ENCODE peak calls at places on chromosomes 1 and 21, in seven cellular contexts. One of them, this sample, is unnamed.

GRCh38 chr1:179183857-179184256 is 45.6 kb downstream of the ABL2 start:
- DNase-seq in activated T-cell treated with anti-CD3 and anti-CD28 coated beads, Interleukin-2, amount 50 U/mL, for 72 hours: no peak
- DNase-seq in left lobe of liver: no peak
- DNase-seq in GM12864: no peak
- DNase-seq in HepG2: no peak
- DNase-seq in cardiac muscle cell: no peak
- DNase-seq in amniotic stem cell: no peak
- DNase-seq in this sample: no peak

GRCh38 chr1:29437946-29438345 is 201.6 kb downstream of the PTPRU start:
- DNase-seq in activated T-cell treated with anti-CD3 and anti-CD28 coated beads, Interleukin-2, amount 50 U/mL, for 72 hours: no peak
- DNase-seq in left lobe of liver: no peak
- DNase-seq in GM12864: no peak
- DNase-seq in HepG2: no peak
- DNase-seq in cardiac muscle cell: no peak
- DNase-seq in amniotic stem cell: no peak
- DNase-seq in this sample: no peak

GRCh38 chr1:245765241-245766000 is 610.6 kb downstream of the KIF26B start:
- DNase-seq in activated T-cell treated with anti-CD3 and anti-CD28 coated beads, Interleukin-2, amount 50 U/mL, for 72 hours: no peak
- DNase-seq in left lobe of liver: no peak
- DNase-seq in GM12864: no peak
- DNase-seq in HepG2: peak
- DNase-seq in cardiac muscle cell: peak
- DNase-seq in amniotic stem cell: peak
- DNase-seq in this sample: no peak

GRCh38 chr1:1080122-1080753 is 6.1 kb upstream of the RNF223 start:
- DNase-seq in activated T-cell treated with anti-CD3 and anti-CD28 coated beads, Interleukin-2, amount 50 U/mL, for 72 hours: no peak
- DNase-seq in left lobe of liver: peak
- DNase-seq in GM12864: no peak
- DNase-seq in HepG2: peak
- DNase-seq in cardiac muscle cell: peak
- DNase-seq in amniotic stem cell: no peak
- DNase-seq in this sample: peak

GRCh38 chr21:29540289-29540688 is 241.6 kb downstream of the BACH1 start:
- DNase-seq in activated T-cell treated with anti-CD3 and anti-CD28 coated beads, Interleukin-2, amount 50 U/mL, for 72 hours: no peak
- DNase-seq in left lobe of liver: no peak
- DNase-seq in GM12864: no peak
- DNase-seq in HepG2: no peak
- DNase-seq in cardiac muscle cell: no peak
- DNase-seq in amniotic stem cell: no peak
- DNase-seq in this sample: no peak

GRCh38 chr1:107196973-107197562 is 56.2 kb downstream of the NTNG1 start:
- DNase-seq in activated T-cell treated with anti-CD3 and anti-CD28 coated beads, Interleukin-2, amount 50 U/mL, for 72 hours: peak
- DNase-seq in left lobe of liver: no peak
- DNase-seq in GM12864: peak
- DNase-seq in HepG2: peak
- DNase-seq in cardiac muscle cell: peak
- DNase-seq in amniotic stem cell: no peak
- DNase-seq in this sample: no peak

GRCh38 chr21:34544032-34544496 is 32.1 kb upstream of the KCNE1 start:
- DNase-seq in activated T-cell treated with anti-CD3 and anti-CD28 coated beads, Interleukin-2, amount 50 U/mL, for 72 hours: peak
- DNase-seq in left lobe of liver: peak
- DNase-seq in GM12864: peak
- DNase-seq in HepG2: peak
- DNase-seq in cardiac muscle cell: peak
- DNase-seq in amniotic stem cell: peak
- DNase-seq in this sample: peak

GRCh38 chr1:192552619-192553225 is 22.9 kb upstream of the RGS1 start:
- DNase-seq in activated T-cell treated with anti-CD3 and anti-CD28 coated beads, Interleukin-2, amount 50 U/mL, for 72 hours: no peak
- DNase-seq in left lobe of liver: no peak
- DNase-seq in GM12864: no peak
- DNase-seq in HepG2: no peak
- DNase-seq in cardiac muscle cell: no peak
- DNase-seq in amniotic stem cell: no peak
- DNase-seq in this sample: peak

GRCh38 chr1:156601892-156602291 is 613 bp upstream of the GPATCH4 start:
- DNase-seq in activated T-cell treated with anti-CD3 and anti-CD28 coated beads, Interleukin-2, amount 50 U/mL, for 72 hours: no peak
- DNase-seq in left lobe of liver: no peak
- DNase-seq in GM12864: no peak
- DNase-seq in HepG2: no peak
- DNase-seq in cardiac muscle cell: no peak
- DNase-seq in amniotic stem cell: no peak
- DNase-seq in this sample: no peak

GRCh38 chr1:90970208-90970607 is 51.6 kb downstream of the ZNF644 start:
- DNase-seq in activated T-cell treated with anti-CD3 and anti-CD28 coated beads, Interleukin-2, amount 50 U/mL, for 72 hours: no peak
- DNase-seq in left lobe of liver: no peak
- DNase-seq in GM12864: no peak
- DNase-seq in HepG2: no peak
- DNase-seq in cardiac muscle cell: peak
- DNase-seq in amniotic stem cell: no peak
- DNase-seq in this sample: no peak

GRCh38 chr1:39354572-39354971 is 136.9 kb upstream of the BMP8A start:
- DNase-seq in activated T-cell treated with anti-CD3 and anti-CD28 coated beads, Interleukin-2, amount 50 U/mL, for 72 hours: no peak
- DNase-seq in left lobe of liver: no peak
- DNase-seq in GM12864: no peak
- DNase-seq in HepG2: no peak
- DNase-seq in cardiac muscle cell: no peak
- DNase-seq in amniotic stem cell: no peak
- DNase-seq in this sample: no peak

GRCh38 chr1:170586942-170587593 is 55.1 kb downstream of the GORAB start:
- DNase-seq in activated T-cell treated with anti-CD3 and anti-CD28 coated beads, Interleukin-2, amount 50 U/mL, for 72 hours: no peak
- DNase-seq in left lobe of liver: no peak
- DNase-seq in GM12864: no peak
- DNase-seq in HepG2: no peak
- DNase-seq in cardiac muscle cell: peak
- DNase-seq in amniotic stem cell: no peak
- DNase-seq in this sample: no peak

GRCh38 chr1:154212083-154212482 is 6.0 kb upstream of the CFAP141 start:
- DNase-seq in activated T-cell treated with anti-CD3 and anti-CD28 coated beads, Interleukin-2, amount 50 U/mL, for 72 hours: no peak
- DNase-seq in left lobe of liver: no peak
- DNase-seq in GM12864: no peak
- DNase-seq in HepG2: no peak
- DNase-seq in cardiac muscle cell: no peak
- DNase-seq in amniotic stem cell: no peak
- DNase-seq in this sample: no peak

GRCh38 chr1:166947398-166948043 is 27.8 kb downstream of the ILDR2 start:
- DNase-seq in activated T-cell treated with anti-CD3 and anti-CD28 coated beads, Interleukin-2, amount 50 U/mL, for 72 hours: peak
- DNase-seq in left lobe of liver: no peak
- DNase-seq in GM12864: no peak
- DNase-seq in HepG2: no peak
- DNase-seq in cardiac muscle cell: peak
- DNase-seq in amniotic stem cell: peak
- DNase-seq in this sample: peak

GRCh38 chr21:25903599-25903998 is 168.8 kb downstream of the GABPA start:
- DNase-seq in activated T-cell treated with anti-CD3 and anti-CD28 coated beads, Interleukin-2, amount 50 U/mL, for 72 hours: no peak
- DNase-seq in left lobe of liver: no peak
- DNase-seq in GM12864: no peak
- DNase-seq in HepG2: no peak
- DNase-seq in cardiac muscle cell: no peak
- DNase-seq in amniotic stem cell: no peak
- DNase-seq in this sample: peak

GRCh38 chr1:182615468-182616129 is 11.4 kb upstream of the RGS16 start:
- DNase-seq in activated T-cell treated with anti-CD3 and anti-CD28 coated beads, Interleukin-2, amount 50 U/mL, for 72 hours: peak
- DNase-seq in left lobe of liver: no peak
- DNase-seq in GM12864: no peak
- DNase-seq in HepG2: no peak
- DNase-seq in cardiac muscle cell: peak
- DNase-seq in amniotic stem cell: no peak
- DNase-seq in this sample: peak

GRCh38 chr1:8822383-8823294 is 5.2 kb upstream of the RERE start:
- DNase-seq in activated T-cell treated with anti-CD3 and anti-CD28 coated beads, Interleukin-2, amount 50 U/mL, for 72 hours: no peak
- DNase-seq in left lobe of liver: peak
- DNase-seq in GM12864: no peak
- DNase-seq in HepG2: peak
- DNase-seq in cardiac muscle cell: peak
- DNase-seq in amniotic stem cell: no peak
- DNase-seq in this sample: no peak

GRCh38 chr1:109193653-109194590 is 19.8 kb upstream of the SARS1 start:
- DNase-seq in activated T-cell treated with anti-CD3 and anti-CD28 coated beads, Interleukin-2, amount 50 U/mL, for 72 hours: peak
- DNase-seq in left lobe of liver: peak
- DNase-seq in GM12864: peak
- DNase-seq in HepG2: no peak
- DNase-seq in cardiac muscle cell: peak
- DNase-seq in amniotic stem cell: no peak
- DNase-seq in this sample: peak

GRCh38 chr21:30612132-30612531 is 1.6 kb downstream of the KRTAP6-1 start:
- DNase-seq in activated T-cell treated with anti-CD3 and anti-CD28 coated beads, Interleukin-2, amount 50 U/mL, for 72 hours: no peak
- DNase-seq in left lobe of liver: no peak
- DNase-seq in GM12864: no peak
- DNase-seq in HepG2: no peak
- DNase-seq in cardiac muscle cell: no peak
- DNase-seq in amniotic stem cell: no peak
- DNase-seq in this sample: no peak

GRCh38 chr1:5764464-5764863 is 227.8 kb downstream of the NPHP4 start:
- DNase-seq in activated T-cell treated with anti-CD3 and anti-CD28 coated beads, Interleukin-2, amount 50 U/mL, for 72 hours: no peak
- DNase-seq in left lobe of liver: no peak
- DNase-seq in GM12864: no peak
- DNase-seq in HepG2: no peak
- DNase-seq in cardiac muscle cell: no peak
- DNase-seq in amniotic stem cell: no peak
- DNase-seq in this sample: no peak

GRCh38 chr1:65946376-65946775 is 153.7 kb downstream of the PDE4B start:
- DNase-seq in activated T-cell treated with anti-CD3 and anti-CD28 coated beads, Interleukin-2, amount 50 U/mL, for 72 hours: no peak
- DNase-seq in left lobe of liver: no peak
- DNase-seq in GM12864: no peak
- DNase-seq in HepG2: no peak
- DNase-seq in cardiac muscle cell: no peak
- DNase-seq in amniotic stem cell: no peak
- DNase-seq in this sample: no peak

GRCh38 chr1:219931033-219931432 is 2.7 kb upstream of the SLC30A10 start:
- DNase-seq in activated T-cell treated with anti-CD3 and anti-CD28 coated beads, Interleukin-2, amount 50 U/mL, for 72 hours: no peak
- DNase-seq in left lobe of liver: peak
- DNase-seq in GM12864: no peak
- DNase-seq in HepG2: no peak
- DNase-seq in cardiac muscle cell: peak
- DNase-seq in amniotic stem cell: no peak
- DNase-seq in this sample: no peak

GRCh38 chr1:24713736-24714135 is 31.5 kb upstream of the CLIC4 start:
- DNase-seq in activated T-cell treated with anti-CD3 and anti-CD28 coated beads, Interleukin-2, amount 50 U/mL, for 72 hours: no peak
- DNase-seq in left lobe of liver: no peak
- DNase-seq in GM12864: no peak
- DNase-seq in HepG2: no peak
- DNase-seq in cardiac muscle cell: no peak
- DNase-seq in amniotic stem cell: no peak
- DNase-seq in this sample: no peak

This sample was measured in GM06990.